ENCODE peak calls at places on chromosomes 13 and 19, in nine cellular contexts. N is left lung; E is heart left ventricle; Y is CD4-positive, alpha-beta T cell; K is GM23338; S is NB4; W is gastrocnemius medialis; L is heart right ventricle; F is fibroblast of lung. U is an unnamed sample.
A peak's percentile ranks its signal among the peaks of the same experiment; 100 is the strongest.

GRCh38 chr13:46530084-46530935 is 22.7 kb upstream of the LRCH1 start:
- DNase-seq in F (peak; percentile 58), S (peak; percentile 8), L (no peak), E (no peak), N (no peak), W (no peak), K (no peak), Y (no peak), U (no peak)

GRCh38 chr19:45424191-45425058 is 708 bp upstream of the ERCC1 start:
- DNase-seq in N (peak; percentile 87), W (peak; percentile 61), S (peak; percentile 82), L (peak; percentile 78), Y (no peak), F (peak; percentile 92), K (peak; percentile 82), E (peak; percentile 69), U (peak; percentile 72)

GRCh38 chr19:13103961-13104847 is 1.5 kb upstream of the LYL1 start:
- DNase-seq in F (no peak), L (peak; percentile 85), Y (peak; percentile 50), N (peak; percentile 94), E (peak; percentile 88), S (peak; percentile 82), K (peak; percentile 81), W (no peak), U (no peak)

GRCh38 chr19:15293751-15294505 is 38.4 kb downstream of the BRD4 start:
- DNase-seq in L (no peak), S (no peak), N (no peak), K (peak; percentile 53), F (peak; percentile 76), W (no peak), Y (no peak), E (no peak), U (no peak)

GRCh38 chr13:21067794-21068193 is 6.4 kb upstream of the LATS2 start:
- DNase-seq in W (no peak), Y (no peak), S (no peak), K (no peak), F (no peak), E (no peak), N (no peak), L (no peak), U (no peak)

GRCh38 chr13:76942363-76942762 is 5.9 kb upstream of the ACOD1 start:
- DNase-seq in W (no peak), F (no peak), Y (no peak), N (no peak), S (no peak), K (no peak), E (no peak), L (no peak), U (no peak)

GRCh38 chr19:36267061-36267845 is 52.3 kb downstream of the ZNF146 start:
- DNase-seq in N (no peak), S (no peak), E (no peak), W (no peak), K (no peak), F (no peak), L (no peak), Y (no peak), U (no peak)

GRCh38 chr13:47087841-47088240 is 191.0 kb upstream of the HTR2A start:
- DNase-seq in Y (no peak), K (no peak), S (peak; percentile 2), L (no peak), F (peak; percentile 45), E (no peak), N (no peak), W (no peak), U (no peak)

GRCh38 chr13:97278395-97279078 is 56.4 kb downstream of the MBNL2 start:
- DNase-seq in L (no peak), W (no peak), S (no peak), N (no peak), Y (no peak), E (no peak), F (peak; percentile 67), K (no peak), U (no peak)

GRCh38 chr19:16516923-16517610 is 20.9 kb downstream of the C19orf44 start:
- DNase-seq in S (no peak), W (no peak), Y (no peak), F (no peak), E (no peak), K (no peak), L (no peak), N (no peak), U (no peak)

DNA sequence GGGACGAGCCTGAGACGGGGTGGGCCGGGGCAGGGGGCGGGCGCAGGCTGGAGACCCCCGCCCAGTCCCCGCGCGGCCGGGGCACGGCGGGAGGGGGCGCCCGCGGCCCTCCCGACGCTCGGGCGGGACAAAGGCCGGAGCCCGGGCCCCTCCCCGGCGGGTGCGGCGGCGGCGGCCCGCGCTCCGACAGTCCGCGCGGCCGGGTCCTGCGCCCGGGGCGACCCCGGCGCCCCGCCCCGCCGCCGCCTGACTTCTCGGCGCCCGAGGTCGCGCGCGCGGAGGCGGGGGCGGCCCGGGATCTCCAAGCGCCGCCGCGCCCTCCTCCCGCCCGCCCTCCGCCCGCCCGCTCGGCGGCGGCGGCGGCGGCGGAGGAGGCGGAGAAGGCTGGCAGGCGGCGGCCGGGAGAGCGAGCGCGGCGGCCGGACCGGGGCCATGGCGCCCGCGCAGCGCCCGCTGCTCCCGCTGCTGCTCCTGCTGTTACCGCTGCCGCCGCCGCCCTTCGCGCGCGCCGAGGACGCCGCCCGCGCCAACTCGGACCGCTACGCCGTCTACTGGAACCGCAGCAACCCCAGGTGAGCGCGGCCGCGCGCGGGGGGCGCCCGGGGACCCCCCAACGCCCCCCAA is at the start of gene EFNA2:
- DNase-seq in K (no peak), E (no peak), F (no peak), N (no peak), S (no peak), L (no peak), Y (no peak), W (no peak), U (no peak)
- TF ChIP-seq CTCF in K (no peak), E (no peak), F (no peak), N (no peak), S (no peak), L (no peak), Y (no peak), W (no peak), U (no peak)

GRCh38 chr13:19618925-19619324 is 14.5 kb upstream of the MPHOSPH8 start:
- DNase-seq in N (no peak), K (peak; percentile 80), W (no peak), S (peak; percentile 53), L (no peak), F (peak; percentile 54), E (no peak), Y (no peak), U (no peak)
- TF ChIP-seq CTCF in N (peak; percentile 37), K (peak; percentile 55), W (no peak), S (peak; percentile 65), L (no peak), F (peak; percentile 90), E (peak; percentile 28), Y (peak; percentile 29), U (no peak)

DNA sequence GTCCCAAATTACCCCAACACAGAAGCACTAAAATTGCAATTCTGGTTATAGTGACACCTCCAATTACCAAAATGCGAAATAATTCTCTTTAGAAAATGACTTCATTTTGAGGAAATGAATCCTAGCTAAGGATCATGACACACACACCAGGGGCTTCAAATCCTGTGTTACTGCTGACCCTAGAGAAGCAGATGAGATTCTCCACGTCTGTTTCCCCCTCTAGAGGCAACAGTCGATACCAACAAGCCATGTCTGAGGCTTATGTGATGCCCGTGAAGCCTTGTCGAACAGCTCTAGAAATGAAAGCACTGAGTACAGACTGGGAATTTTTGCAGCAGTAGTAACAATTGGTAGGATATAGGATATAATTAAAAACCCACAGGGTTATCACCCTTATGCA is 153.6 kb upstream of the TMTC4 start:
- DNase-seq in L (no peak), S (peak; percentile 15), N (no peak), F (no peak), K (peak; percentile 70), E (no peak), Y (no peak), W (no peak), U (no peak)
- TF ChIP-seq CTCF in L (no peak), S (no peak), N (no peak), F (no peak), K (peak; percentile 77), E (no peak), Y (no peak), W (no peak), U (no peak)

GRCh38 chr13:71218960-71219359 is 648.0 kb downstream of the DACH1 start:
- DNase-seq in Y (no peak), W (no peak), S (peak; percentile 27), N (no peak), K (peak; percentile 65), F (no peak), E (no peak), L (no peak), U (no peak)
- TF ChIP-seq CTCF in Y (no peak), W (no peak), S (no peak), N (no peak), K (peak; percentile 74), F (no peak), E (peak; percentile 23), L (no peak), U (no peak)

GRCh38 chr13:62799038-62799535 is 1383.4 kb upstream of the PCDH20 start:
- DNase-seq in W (no peak), Y (no peak), F (no peak), K (no peak), N (peak; percentile 37), S (no peak), L (no peak), E (no peak), U (no peak)

DNA sequence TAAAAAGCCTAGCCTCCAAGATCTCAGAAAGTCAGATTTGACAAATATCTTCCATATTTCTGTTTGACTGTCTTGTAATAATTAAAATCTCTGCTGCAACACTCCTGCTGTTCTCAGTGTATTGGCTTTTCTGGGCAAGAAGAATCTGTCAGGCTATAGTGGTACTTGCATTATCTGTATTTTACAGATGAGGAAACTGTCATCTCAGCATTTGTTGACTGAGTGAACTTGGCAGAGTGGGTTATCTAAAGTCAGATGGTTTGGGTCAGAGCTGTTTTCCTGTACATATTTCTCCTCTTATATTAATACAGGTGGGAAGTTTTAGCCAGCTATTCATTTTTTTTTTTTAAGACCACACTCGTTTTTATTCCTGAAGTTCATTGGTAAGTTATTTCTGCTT is 1378.2 kb upstream of the PCDH20 start:
- DNase-seq in N (no peak), S (no peak), Y (no peak), K (no peak), E (no peak), L (no peak), W (no peak), F (no peak), U (no peak)
- TF ChIP-seq CTCF in N (no peak), S (no peak), Y (no peak), K (no peak), E (no peak), L (no peak), W (no peak), F (no peak), U (no peak)